ENCODE peak calls at places on chromosomes 5 and 9, in eight cellular contexts. One of them, this sample, is unnamed.

GRCh38 chr9:33159058-33159759 is 7.9 kb downstream of the B4GALT1 start:
- DNase-seq in activated T-helper 1 cell treated with anti-CD3 and anti-CD28 coated beads, Interleukin-2, amount 50 U/mL, for 16 hours: no peak
- DNase-seq in NCI-H748 treated with DMSO at 0.1 percent for 48 hours: no peak
- DNase-seq in AG08396: no peak
- DNase-seq in CD4-positive, alpha-beta memory T cell: peak; percentile 73
- DNase-seq in NCI-H187 treated with DMSO at 0.1 percent for 48 hours: no peak
- DNase-seq in NCI-H1092: no peak
- DNase-seq in anterior cingulate cortex: no peak
- DNase-seq in this sample: no peak

GRCh38 chr9:137972355-137972987 is 94.9 kb downstream of the CACNA1B start:
- DNase-seq in NCI-H187 treated with DMSO at 0.1 percent for 48 hours: no peak
- DNase-seq in activated T-helper 1 cell treated with anti-CD3 and anti-CD28 coated beads, Interleukin-2, amount 50 U/mL, for 16 hours: no peak
- DNase-seq in CD4-positive, alpha-beta memory T cell: no peak
- DNase-seq in anterior cingulate cortex: no peak
- DNase-seq in NCI-H748 treated with DMSO at 0.1 percent for 48 hours: no peak
- DNase-seq in AG08396: no peak
- DNase-seq in NCI-H1092: no peak
- DNase-seq in this sample: no peak

GRCh38 chr5:141672856-141673813 is 8.9 kb downstream of the ARAP3 start:
- DNase-seq in CD4-positive, alpha-beta memory T cell: no peak
- DNase-seq in activated T-helper 1 cell treated with anti-CD3 and anti-CD28 coated beads, Interleukin-2, amount 50 U/mL, for 16 hours: no peak
- DNase-seq in AG08396: no peak
- DNase-seq in NCI-H1092: peak; percentile 4
- DNase-seq in anterior cingulate cortex: no peak
- DNase-seq in NCI-H187 treated with DMSO at 0.1 percent for 48 hours: no peak
- DNase-seq in NCI-H748 treated with DMSO at 0.1 percent for 48 hours: no peak
- DNase-seq in this sample: no peak

GRCh38 chr9:104911029-104911607 is 16.8 kb downstream of the ABCA1 start:
- DNase-seq in AG08396: peak; percentile 43
- DNase-seq in activated T-helper 1 cell treated with anti-CD3 and anti-CD28 coated beads, Interleukin-2, amount 50 U/mL, for 16 hours: no peak
- DNase-seq in CD4-positive, alpha-beta memory T cell: no peak
- DNase-seq in NCI-H748 treated with DMSO at 0.1 percent for 48 hours: no peak
- DNase-seq in anterior cingulate cortex: no peak
- DNase-seq in NCI-H1092: no peak
- DNase-seq in NCI-H187 treated with DMSO at 0.1 percent for 48 hours: no peak
- DNase-seq in this sample: no peak

GRCh38 chr9:79812099-79812498 is 240.3 kb downstream of the TLE4 start:
- DNase-seq in anterior cingulate cortex: no peak
- DNase-seq in activated T-helper 1 cell treated with anti-CD3 and anti-CD28 coated beads, Interleukin-2, amount 50 U/mL, for 16 hours: no peak
- DNase-seq in NCI-H1092: no peak
- DNase-seq in NCI-H748 treated with DMSO at 0.1 percent for 48 hours: no peak
- DNase-seq in AG08396: no peak
- DNase-seq in CD4-positive, alpha-beta memory T cell: no peak
- DNase-seq in NCI-H187 treated with DMSO at 0.1 percent for 48 hours: no peak
- DNase-seq in this sample: no peak

GRCh38 chr9:115262477-115262876 is 144.5 kb upstream of the TNC start:
- DNase-seq in NCI-H1092: peak; percentile 99
- DNase-seq in activated T-helper 1 cell treated with anti-CD3 and anti-CD28 coated beads, Interleukin-2, amount 50 U/mL, for 16 hours: no peak
- DNase-seq in CD4-positive, alpha-beta memory T cell: no peak
- DNase-seq in AG08396: peak; percentile 27
- DNase-seq in anterior cingulate cortex: no peak
- DNase-seq in NCI-H187 treated with DMSO at 0.1 percent for 48 hours: peak; percentile 24
- DNase-seq in NCI-H748 treated with DMSO at 0.1 percent for 48 hours: peak; percentile 95
- DNase-seq in this sample: peak; percentile 80

GRCh38 chr9:6272229-6272597 is 56.0 kb upstream of the TPD52L3 start:
- DNase-seq in NCI-H748 treated with DMSO at 0.1 percent for 48 hours: no peak
- DNase-seq in CD4-positive, alpha-beta memory T cell: no peak
- DNase-seq in anterior cingulate cortex: no peak
- DNase-seq in NCI-H187 treated with DMSO at 0.1 percent for 48 hours: no peak
- DNase-seq in NCI-H1092: no peak
- DNase-seq in activated T-helper 1 cell treated with anti-CD3 and anti-CD28 coated beads, Interleukin-2, amount 50 U/mL, for 16 hours: no peak
- DNase-seq in AG08396: peak; percentile 70
- DNase-seq in this sample: no peak

GRCh38 chr5:142364251-142365145 is 39.7 kb upstream of the SPRY4 start:
- DNase-seq in CD4-positive, alpha-beta memory T cell: no peak
- DNase-seq in NCI-H187 treated with DMSO at 0.1 percent for 48 hours: no peak
- DNase-seq in anterior cingulate cortex: no peak
- DNase-seq in NCI-H748 treated with DMSO at 0.1 percent for 48 hours: peak; percentile 76
- DNase-seq in AG08396: no peak
- DNase-seq in NCI-H1092: peak; percentile 66
- DNase-seq in activated T-helper 1 cell treated with anti-CD3 and anti-CD28 coated beads, Interleukin-2, amount 50 U/mL, for 16 hours: no peak
- DNase-seq in this sample: peak; percentile 79

GRCh38 chr9:83330207-83331196 is 207.7 kb downstream of the FRMD3 start:
- DNase-seq in CD4-positive, alpha-beta memory T cell: no peak
- DNase-seq in NCI-H1092: no peak
- DNase-seq in NCI-H748 treated with DMSO at 0.1 percent for 48 hours: no peak
- DNase-seq in anterior cingulate cortex: no peak
- DNase-seq in activated T-helper 1 cell treated with anti-CD3 and anti-CD28 coated beads, Interleukin-2, amount 50 U/mL, for 16 hours: no peak
- DNase-seq in NCI-H187 treated with DMSO at 0.1 percent for 48 hours: no peak
- DNase-seq in AG08396: no peak
- DNase-seq in this sample: no peak

GRCh38 chr5:122738088-122738487 is 36.8 kb upstream of the SNX2 start:
- DNase-seq in anterior cingulate cortex: no peak
- DNase-seq in activated T-helper 1 cell treated with anti-CD3 and anti-CD28 coated beads, Interleukin-2, amount 50 U/mL, for 16 hours: no peak
- DNase-seq in CD4-positive, alpha-beta memory T cell: no peak
- DNase-seq in NCI-H748 treated with DMSO at 0.1 percent for 48 hours: no peak
- DNase-seq in AG08396: no peak
- DNase-seq in NCI-H1092: no peak
- DNase-seq in NCI-H187 treated with DMSO at 0.1 percent for 48 hours: no peak
- DNase-seq in this sample: no peak

GRCh38 chr9:104810421-104811339 is 46.8 kb downstream of the NIPSNAP3B start:
- DNase-seq in AG08396: peak; percentile 34
- DNase-seq in NCI-H1092: peak; percentile 20
- DNase-seq in NCI-H187 treated with DMSO at 0.1 percent for 48 hours: no peak
- DNase-seq in anterior cingulate cortex: no peak
- DNase-seq in CD4-positive, alpha-beta memory T cell: no peak
- DNase-seq in activated T-helper 1 cell treated with anti-CD3 and anti-CD28 coated beads, Interleukin-2, amount 50 U/mL, for 16 hours: no peak
- DNase-seq in NCI-H748 treated with DMSO at 0.1 percent for 48 hours: no peak
- DNase-seq in this sample: no peak

GRCh38 chr5:61397238-61397637 is 65.2 kb downstream of the ZSWIM6 start:
- DNase-seq in NCI-H1092: no peak
- DNase-seq in anterior cingulate cortex: no peak
- DNase-seq in NCI-H748 treated with DMSO at 0.1 percent for 48 hours: no peak
- DNase-seq in activated T-helper 1 cell treated with anti-CD3 and anti-CD28 coated beads, Interleukin-2, amount 50 U/mL, for 16 hours: no peak
- DNase-seq in NCI-H187 treated with DMSO at 0.1 percent for 48 hours: no peak
- DNase-seq in CD4-positive, alpha-beta memory T cell: no peak
- DNase-seq in AG08396: no peak
- DNase-seq in this sample: no peak

GRCh38 chr9:127921592-127922120 is 4.8 kb upstream of the ST6GALNAC4 start:
- DNase-seq in NCI-H748 treated with DMSO at 0.1 percent for 48 hours: peak; percentile 10
- DNase-seq in activated T-helper 1 cell treated with anti-CD3 and anti-CD28 coated beads, Interleukin-2, amount 50 U/mL, for 16 hours: peak; percentile 70
- DNase-seq in anterior cingulate cortex: peak; percentile 37
- DNase-seq in NCI-H187 treated with DMSO at 0.1 percent for 48 hours: no peak
- DNase-seq in NCI-H1092: no peak
- DNase-seq in CD4-positive, alpha-beta memory T cell: peak; percentile 74
- DNase-seq in AG08396: peak; percentile 83
- DNase-seq in this sample: peak; percentile 85

GRCh38 chr9:123569343-123569694 is 213.3 kb downstream of the CRB2 start:
- DNase-seq in AG08396: no peak
- DNase-seq in anterior cingulate cortex: no peak
- DNase-seq in activated T-helper 1 cell treated with anti-CD3 and anti-CD28 coated beads, Interleukin-2, amount 50 U/mL, for 16 hours: no peak
- DNase-seq in NCI-H187 treated with DMSO at 0.1 percent for 48 hours: no peak
- DNase-seq in CD4-positive, alpha-beta memory T cell: no peak
- DNase-seq in NCI-H1092: no peak
- DNase-seq in NCI-H748 treated with DMSO at 0.1 percent for 48 hours: no peak
- DNase-seq in this sample: no peak

GRCh38 chr5:96861044-96861443 is 15.3 kb upstream of the ERAP2 start:
- DNase-seq in anterior cingulate cortex: no peak
- DNase-seq in NCI-H187 treated with DMSO at 0.1 percent for 48 hours: peak; percentile 75
- DNase-seq in CD4-positive, alpha-beta memory T cell: no peak
- DNase-seq in activated T-helper 1 cell treated with anti-CD3 and anti-CD28 coated beads, Interleukin-2, amount 50 U/mL, for 16 hours: no peak
- DNase-seq in NCI-H748 treated with DMSO at 0.1 percent for 48 hours: no peak
- DNase-seq in AG08396: no peak
- DNase-seq in NCI-H1092: peak; percentile 36
- DNase-seq in this sample: no peak

GRCh38 chr9:109108318-109108717 is 11.4 kb downstream of the TMEM245 start:
- DNase-seq in AG08396: no peak
- DNase-seq in CD4-positive, alpha-beta memory T cell: no peak
- DNase-seq in NCI-H1092: no peak
- DNase-seq in NCI-H187 treated with DMSO at 0.1 percent for 48 hours: no peak
- DNase-seq in anterior cingulate cortex: no peak
- DNase-seq in NCI-H748 treated with DMSO at 0.1 percent for 48 hours: no peak
- DNase-seq in activated T-helper 1 cell treated with anti-CD3 and anti-CD28 coated beads, Interleukin-2, amount 50 U/mL, for 16 hours: no peak
- DNase-seq in this sample: no peak

GRCh38 chr9:97980918-97981827 is 2.0 kb upstream of the ANP32B start:
- DNase-seq in AG08396: no peak
- DNase-seq in NCI-H1092: no peak
- DNase-seq in NCI-H187 treated with DMSO at 0.1 percent for 48 hours: no peak
- DNase-seq in NCI-H748 treated with DMSO at 0.1 percent for 48 hours: no peak
- DNase-seq in activated T-helper 1 cell treated with anti-CD3 and anti-CD28 coated beads, Interleukin-2, amount 50 U/mL, for 16 hours: no peak
- DNase-seq in CD4-positive, alpha-beta memory T cell: no peak
- DNase-seq in anterior cingulate cortex: peak; percentile 13
- DNase-seq in this sample: no peak

GRCh38 chr5:132205385-132206125 is 22.1 kb downstream of the P4HA2 start:
- DNase-seq in NCI-H1092: peak; percentile 11
- DNase-seq in activated T-helper 1 cell treated with anti-CD3 and anti-CD28 coated beads, Interleukin-2, amount 50 U/mL, for 16 hours: no peak
- DNase-seq in AG08396: no peak
- DNase-seq in CD4-positive, alpha-beta memory T cell: no peak
- DNase-seq in anterior cingulate cortex: no peak
- DNase-seq in NCI-H187 treated with DMSO at 0.1 percent for 48 hours: no peak
- DNase-seq in NCI-H748 treated with DMSO at 0.1 percent for 48 hours: no peak
- DNase-seq in this sample: no peak

GRCh38 chr5:146069780-146070099 is 35.6 kb downstream of the PLAC8L1 start:
- DNase-seq in NCI-H1092: no peak
- DNase-seq in NCI-H187 treated with DMSO at 0.1 percent for 48 hours: no peak
- DNase-seq in AG08396: no peak
- DNase-seq in NCI-H748 treated with DMSO at 0.1 percent for 48 hours: no peak
- DNase-seq in anterior cingulate cortex: no peak
- DNase-seq in CD4-positive, alpha-beta memory T cell: no peak
- DNase-seq in activated T-helper 1 cell treated with anti-CD3 and anti-CD28 coated beads, Interleukin-2, amount 50 U/mL, for 16 hours: no peak
- DNase-seq in this sample: no peak

GRCh38 chr9:135525241-135526088 is 4.2 kb downstream of the LCN1 start:
- DNase-seq in anterior cingulate cortex: no peak
- DNase-seq in NCI-H1092: no peak
- DNase-seq in AG08396: no peak
- DNase-seq in CD4-positive, alpha-beta memory T cell: no peak
- DNase-seq in NCI-H187 treated with DMSO at 0.1 percent for 48 hours: no peak
- DNase-seq in NCI-H748 treated with DMSO at 0.1 percent for 48 hours: no peak
- DNase-seq in activated T-helper 1 cell treated with anti-CD3 and anti-CD28 coated beads, Interleukin-2, amount 50 U/mL, for 16 hours: no peak
- DNase-seq in this sample: no peak

GRCh38 chr5:11056560-11056959 is 295.5 kb upstream of the DAP start:
- DNase-seq in AG08396: no peak
- DNase-seq in NCI-H1092: no peak
- DNase-seq in NCI-H748 treated with DMSO at 0.1 percent for 48 hours: no peak
- DNase-seq in CD4-positive, alpha-beta memory T cell: no peak
- DNase-seq in anterior cingulate cortex: no peak
- DNase-seq in NCI-H187 treated with DMSO at 0.1 percent for 48 hours: no peak
- DNase-seq in activated T-helper 1 cell treated with anti-CD3 and anti-CD28 coated beads, Interleukin-2, amount 50 U/mL, for 16 hours: no peak
- DNase-seq in this sample: no peak

GRCh38 chr9:136093331-136093986 is 1.6 kb downstream of the NACC2 start:
- DNase-seq in activated T-helper 1 cell treated with anti-CD3 and anti-CD28 coated beads, Interleukin-2, amount 50 U/mL, for 16 hours: no peak
- DNase-seq in anterior cingulate cortex: no peak
- DNase-seq in NCI-H187 treated with DMSO at 0.1 percent for 48 hours: no peak
- DNase-seq in NCI-H748 treated with DMSO at 0.1 percent for 48 hours: no peak
- DNase-seq in NCI-H1092: no peak
- DNase-seq in CD4-positive, alpha-beta memory T cell: no peak
- DNase-seq in AG08396: peak; percentile 79
- DNase-seq in this sample: no peak

GRCh38 chr9:109440797-109441287 is 57.3 kb downstream of the PTPN3 start:
- DNase-seq in NCI-H187 treated with DMSO at 0.1 percent for 48 hours: no peak
- DNase-seq in NCI-H1092: peak; percentile 54
- DNase-seq in AG08396: peak; percentile 83
- DNase-seq in NCI-H748 treated with DMSO at 0.1 percent for 48 hours: peak; percentile 71
- DNase-seq in CD4-positive, alpha-beta memory T cell: peak; percentile 37
- DNase-seq in activated T-helper 1 cell treated with anti-CD3 and anti-CD28 coated beads, Interleukin-2, amount 50 U/mL, for 16 hours: peak; percentile 7
- DNase-seq in anterior cingulate cortex: peak; percentile 4
- DNase-seq in this sample: no peak

GRCh38 chr5:136522217-136522956 is 157.0 kb upstream of the TRPC7 start:
- DNase-seq in AG08396: no peak
- DNase-seq in NCI-H1092: no peak
- DNase-seq in NCI-H187 treated with DMSO at 0.1 percent for 48 hours: no peak
- DNase-seq in NCI-H748 treated with DMSO at 0.1 percent for 48 hours: no peak
- DNase-seq in CD4-positive, alpha-beta memory T cell: no peak
- DNase-seq in activated T-helper 1 cell treated with anti-CD3 and anti-CD28 coated beads, Interleukin-2, amount 50 U/mL, for 16 hours: no peak
- DNase-seq in anterior cingulate cortex: no peak
- DNase-seq in this sample: no peak

GRCh38 chr9:21810881-21811280 is 8.4 kb downstream of the MTAP start:
- DNase-seq in anterior cingulate cortex: no peak
- DNase-seq in AG08396: no peak
- DNase-seq in NCI-H187 treated with DMSO at 0.1 percent for 48 hours: no peak
- DNase-seq in CD4-positive, alpha-beta memory T cell: no peak
- DNase-seq in NCI-H748 treated with DMSO at 0.1 percent for 48 hours: no peak
- DNase-seq in NCI-H1092: no peak
- DNase-seq in activated T-helper 1 cell treated with anti-CD3 and anti-CD28 coated beads, Interleukin-2, amount 50 U/mL, for 16 hours: no peak
- DNase-seq in this sample: no peak

GRCh38 chr9:105458404-105458803 is 10.6 kb downstream of the FSD1L start:
- DNase-seq in NCI-H1092: no peak
- DNase-seq in NCI-H187 treated with DMSO at 0.1 percent for 48 hours: no peak
- DNase-seq in AG08396: no peak
- DNase-seq in CD4-positive, alpha-beta memory T cell: no peak
- DNase-seq in NCI-H748 treated with DMSO at 0.1 percent for 48 hours: no peak
- DNase-seq in anterior cingulate cortex: no peak
- DNase-seq in activated T-helper 1 cell treated with anti-CD3 and anti-CD28 coated beads, Interleukin-2, amount 50 U/mL, for 16 hours: no peak
- DNase-seq in this sample: no peak

GRCh38 chr9:121870271-121870670 is 218.8 kb downstream of the DAB2IP start:
- DNase-seq in anterior cingulate cortex: no peak
- DNase-seq in NCI-H1092: no peak
- DNase-seq in NCI-H748 treated with DMSO at 0.1 percent for 48 hours: no peak
- DNase-seq in activated T-helper 1 cell treated with anti-CD3 and anti-CD28 coated beads, Interleukin-2, amount 50 U/mL, for 16 hours: no peak
- DNase-seq in AG08396: no peak
- DNase-seq in NCI-H187 treated with DMSO at 0.1 percent for 48 hours: no peak
- DNase-seq in CD4-positive, alpha-beta memory T cell: no peak
- DNase-seq in this sample: no peak

GRCh38 chr5:141559481-141559880 is 59.3 kb downstream of the DIAPH1 start:
- DNase-seq in NCI-H1092: no peak
- DNase-seq in NCI-H748 treated with DMSO at 0.1 percent for 48 hours: no peak
- DNase-seq in CD4-positive, alpha-beta memory T cell: no peak
- DNase-seq in AG08396: no peak
- DNase-seq in activated T-helper 1 cell treated with anti-CD3 and anti-CD28 coated beads, Interleukin-2, amount 50 U/mL, for 16 hours: no peak
- DNase-seq in anterior cingulate cortex: no peak
- DNase-seq in NCI-H187 treated with DMSO at 0.1 percent for 48 hours: no peak
- DNase-seq in this sample: no peak

GRCh38 chr9:108125541-108125940 is 636.0 kb upstream of the KLF4 start:
- DNase-seq in activated T-helper 1 cell treated with anti-CD3 and anti-CD28 coated beads, Interleukin-2, amount 50 U/mL, for 16 hours: no peak
- DNase-seq in NCI-H187 treated with DMSO at 0.1 percent for 48 hours: no peak
- DNase-seq in NCI-H1092: no peak
- DNase-seq in NCI-H748 treated with DMSO at 0.1 percent for 48 hours: no peak
- DNase-seq in anterior cingulate cortex: no peak
- DNase-seq in AG08396: no peak
- DNase-seq in CD4-positive, alpha-beta memory T cell: no peak
- DNase-seq in this sample: no peak